ENCODE peak calls at places on chromosomes 16 and 17, in nine cellular contexts. S is pancreas, I is IMR-90, Q is heart left ventricle, T is MM.1S, C is mucosa of descending colon, K is thoracic aorta, Z is endothelial cell of umbilical vein, L is left ventricle myocardium inferior. D is an unnamed sample. For H3K36me3, the result is how much of the 10 kb centered on the place peaks cover.

GRCh38 chr16:23871924-23872323 is 36.1 kb downstream of the PRKCB start:
- DNase-seq in Z (no peak), T (no peak), K (no peak), C (no peak), I (no peak), Q (no peak), L (no peak), S (peak), D (no peak)

GRCh38 chr16:30053376-30054015 is 12.1 kb upstream of the ALDOA start:
- DNase-seq in S (no peak), L (no peak), C (no peak), Z (peak), I (peak), T (no peak), Q (no peak), K (no peak), D (no peak)

GRCh38 chr17:32498362-32498761 is 11.6 kb downstream of the CDK5R1 start:
- DNase-seq in T (no peak), L (no peak), Q (no peak), I (no peak), K (no peak), S (no peak), Z (no peak), C (peak), D (no peak)

GRCh38 chr17:385195-385835 is 32.7 kb upstream of the RPH3AL start:
- DNase-seq in I (no peak), S (peak), C (peak), T (no peak), Z (no peak), L (peak), K (no peak), Q (peak), D (no peak)

GRCh38 chr17:36911007-36911406 is 26.3 kb upstream of the LHX1 start:
- DNase-seq in Z (no peak), T (no peak), S (no peak), Q (no peak), L (no peak), C (no peak), I (no peak), K (no peak), D (no peak)

GRCh38 chr16:67562526-67562917 is at the start of gene CTCF:
- DNase-seq in I (peak), K (no peak), L (peak), Q (peak), S (peak), C (peak), Z (peak), T (peak), D (peak)

GRCh38 chr17:62597920-62598319 is 29.6 kb upstream of the MRC2 start:
- DNase-seq in S (no peak), C (no peak), L (no peak), K (no peak), Q (no peak), Z (no peak), I (no peak), T (no peak), D (no peak)

GRCh38 chr16:85536411-85537330 is 76.5 kb upstream of the GSE1 start:
- DNase-seq in S (no peak), T (no peak), Z (no peak), Q (no peak), L (no peak), K (no peak), I (no peak), C (no peak), D (no peak)

GRCh38 chr16:56974549-56975300 is 13.0 kb downstream of the CETP start:
- DNase-seq in T (no peak), C (no peak), L (no peak), K (no peak), Q (no peak), S (no peak), Z (no peak), I (no peak), D (no peak)

GRCh38 chr17:53950207-53950857 is 127.6 kb downstream of the KIF2B start:
- DNase-seq in K (no peak), Z (no peak), I (no peak), C (no peak), T (peak), L (no peak), Q (no peak), S (no peak), D (no peak)

GRCh38 chr17:4861052-4861451 is 27.9 kb downstream of the MINK1 start:
- DNase-seq in Z (no peak), K (no peak), S (no peak), T (no peak), I (no peak), Q (no peak), L (no peak), C (no peak), D (no peak)

GRCh38 chr17:12282056-12282455 is 261.4 kb downstream of the MAP2K4 start:
- DNase-seq in C (no peak), Q (no peak), L (no peak), Z (peak), S (no peak), I (peak), K (no peak), T (no peak), D (no peak)

GRCh38 chr16:35565626-35566025 is 2106.2 kb downstream of the TP53TG3F start:
- DNase-seq in C (no peak), I (no peak), L (no peak), T (no peak), K (no peak), S (no peak), Q (no peak), Z (no peak), D (no peak)

GRCh38 chr16:66166451-66166850 is 200.0 kb upstream of the CDH5 start:
- DNase-seq in T (no peak), Q (no peak), K (no peak), S (no peak), Z (no peak), I (peak), C (no peak), L (no peak), D (no peak)

GRCh38 chr16:68658258-68658973 is 13.3 kb downstream of the CDH3 start:
- DNase-seq in Q (no peak), Z (no peak), L (no peak), K (no peak), I (peak), T (no peak), C (no peak), S (no peak), D (no peak)

GRCh38 chr17:19418312-19418992 is 7.4 kb downstream of the RNF112 start:
- DNase-seq in K (no peak), S (no peak), C (no peak), T (peak), Q (no peak), L (no peak), Z (peak), I (peak), D (no peak)

GRCh38 chr17:13001991-13002615 is 15.7 kb downstream of the ELAC2 start:
- DNase-seq in T (no peak), Z (no peak), C (no peak), I (peak), K (no peak), Q (no peak), L (no peak), S (no peak), D (no peak)

GRCh38 chr17:21174719-21175118 is 39.2 kb downstream of the TMEM11 start:
- DNase-seq in I (peak), T (no peak), C (no peak), Z (peak), L (no peak), S (no peak), K (no peak), Q (no peak), D (no peak)

GRCh38 chr16:56649820-56650219 is 1.9 kb upstream of the MT1B start:
- DNase-seq in T (no peak), C (no peak), S (no peak), K (no peak), L (no peak), I (no peak), Z (no peak), Q (no peak), D (no peak)

GRCh38 chr16:50209548-50210265 is 56.6 kb downstream of the TENT4B start:
- DNase-seq in I (no peak), Q (no peak), T (peak), L (no peak), C (no peak), S (no peak), Z (no peak), K (no peak), D (no peak)
- H3K36me3 ChIP-seq in I (under half), Q (under half), T (under half), L (under half), C (under half), S (under half), Z (under half), K (under half), D (under half)

GRCh38 chr17:49422714-49423113 is 8.0 kb upstream of the PHB1 start:
- DNase-seq in T (no peak), I (no peak), Z (no peak), C (no peak), L (no peak), S (no peak), Q (no peak), K (no peak), D (no peak)
- H3K4me3 ChIP-seq in T (no peak), I (no peak), Z (no peak), C (no peak), L (no peak), S (no peak), Q (no peak), K (no peak), D (no peak)

DNA sequence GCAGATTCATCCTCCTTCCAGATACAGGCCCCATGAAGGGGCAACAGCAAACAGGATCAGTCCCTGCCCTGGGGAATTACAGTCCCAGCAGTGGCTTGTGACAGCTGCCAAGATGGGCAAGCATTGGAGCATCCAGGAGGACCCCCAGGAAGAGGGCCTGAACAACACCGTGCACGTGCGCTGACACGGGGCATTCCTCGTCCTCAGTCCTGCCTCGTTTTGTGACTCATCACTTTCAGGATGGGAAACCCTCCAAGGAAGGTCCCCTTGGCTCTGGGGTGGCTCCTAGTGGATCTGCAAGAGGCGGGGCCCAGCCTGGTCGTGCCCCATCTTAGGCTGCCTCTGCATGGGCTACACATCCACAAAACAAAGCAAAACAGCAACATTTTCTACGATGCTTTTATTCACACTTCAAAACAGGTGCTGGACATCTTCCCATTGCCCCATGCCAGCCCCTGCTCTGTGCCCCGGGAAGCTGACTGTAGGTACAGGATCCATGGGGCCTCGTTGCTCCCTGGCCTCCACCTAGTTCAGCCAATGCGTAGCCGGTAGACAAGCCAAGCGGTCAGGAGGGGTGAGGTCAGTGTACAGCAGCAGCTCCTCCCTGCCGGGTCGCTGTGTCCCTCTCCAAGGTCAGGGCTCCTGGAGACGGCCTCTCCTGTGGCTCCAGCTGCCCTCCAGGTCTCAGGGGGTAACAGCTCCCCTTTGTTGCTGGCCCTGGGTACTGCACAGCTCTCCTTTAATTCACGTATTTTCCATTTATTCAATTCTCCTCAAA is 32.3 kb downstream of the ACTG1 start:
- DNase-seq in I (peak), S (peak), Q (peak), T (no peak), K (no peak), L (no peak), Z (no peak), C (no peak), D (no peak)
- TF ChIP-seq CTCF in I (peak), S (no peak), Q (no peak), T (no peak), K (no peak), L (peak), Z (no peak), C (no peak), D (no peak)

GRCh38 chr16:8634991-8635736 is 13.7 kb downstream of the METTL22 start:
- DNase-seq in L (no peak), T (no peak), I (peak), Z (no peak), Q (no peak), S (no peak), C (no peak), K (no peak), D (no peak)

GRCh38 chr16:8631818-8632217 is 10.3 kb downstream of the METTL22 start:
- DNase-seq in T (no peak), Z (no peak), S (no peak), I (no peak), C (no peak), Q (no peak), K (no peak), L (no peak), D (no peak)

GRCh38 chr16:8630205-8630953 is 8.9 kb downstream of the METTL22 start:
- DNase-seq in Z (no peak), T (no peak), C (no peak), K (no peak), I (no peak), Q (no peak), S (no peak), L (no peak), D (no peak)

GRCh38 chr16:8631373-8631772 is 9.9 kb downstream of the METTL22 start:
- DNase-seq in T (no peak), I (no peak), C (no peak), L (no peak), Q (no peak), S (no peak), Z (no peak), K (no peak), D (no peak)

DNA sequence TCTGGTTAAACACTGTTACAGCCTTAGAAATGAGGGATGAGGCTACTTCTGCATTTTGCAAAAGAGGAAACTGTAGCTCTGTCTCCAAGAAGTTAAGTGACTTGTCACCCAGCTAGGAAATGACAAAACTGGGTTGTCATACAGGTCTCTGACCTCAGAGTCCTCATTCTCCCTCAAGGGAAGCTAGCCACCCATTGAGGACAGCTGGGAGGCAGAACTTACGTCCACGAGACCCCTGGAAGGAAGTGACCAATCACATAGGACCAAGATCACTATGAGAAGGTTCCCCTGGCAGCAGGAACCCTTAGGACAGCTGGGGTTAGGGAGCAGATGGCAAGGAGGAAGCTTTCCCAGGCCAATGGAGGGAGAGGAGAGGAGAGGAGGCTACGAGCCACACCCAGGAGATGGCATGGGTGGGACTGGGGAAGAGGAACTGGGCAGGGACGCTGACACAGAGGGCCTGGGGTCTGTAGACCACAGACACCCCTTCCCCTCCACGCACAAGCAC is 11.2 kb downstream of the METTL22 start:
- DNase-seq in S (no peak), L (no peak), Z (no peak), T (no peak), Q (peak), C (no peak), K (no peak), I (no peak), D (no peak)
- H3K36me3 ChIP-seq in S (under half), L (half or more), Z (under half), T (under half), Q (half or more), C (under half), K (half or more), I (half or more), D (under half)

D was measured in GM06990.